ENCODE peak calls at places on chromosomes 4 and X, in seven cellular contexts. One of them, this sample, is unnamed. For H3K4me1, the result is how much of the 10 kb centered on the place peaks cover.

GRCh38 chrX:143002206-143002605 is 23.5 kb upstream of the SPANXN4 start:
- DNase-seq in tibial artery: no peak
- DNase-seq in gastrocnemius medialis: no peak
- DNase-seq in upper lobe of right lung: no peak
- DNase-seq in lung: no peak
- DNase-seq in left ventricle myocardium inferior: no peak
- DNase-seq in H9: no peak
- DNase-seq in this sample: no peak

GRCh38 chr4:117786566-117786965 is 247.7 kb upstream of the NDST3 start:
- DNase-seq in gastrocnemius medialis: no peak
- DNase-seq in H9: no peak
- DNase-seq in tibial artery: no peak
- DNase-seq in left ventricle myocardium inferior: no peak
- DNase-seq in upper lobe of right lung: no peak
- DNase-seq in lung: no peak
- DNase-seq in this sample: no peak

GRCh38 chr4:171880136-171880535 is 66.9 kb downstream of the GALNTL6 start:
- DNase-seq in left ventricle myocardium inferior: no peak
- DNase-seq in tibial artery: no peak
- DNase-seq in lung: no peak
- DNase-seq in H9: no peak
- DNase-seq in gastrocnemius medialis: no peak
- DNase-seq in upper lobe of right lung: no peak
- DNase-seq in this sample: no peak

GRCh38 chrX:93673056-93673868 is at the start of gene NAP1L3:
- DNase-seq in gastrocnemius medialis: no peak
- DNase-seq in upper lobe of right lung: peak
- DNase-seq in left ventricle myocardium inferior: peak
- DNase-seq in tibial artery: peak
- DNase-seq in lung: peak
- DNase-seq in H9: peak
- DNase-seq in this sample: peak

GRCh38 chrX:53435997-53436396 is 1.8 kb upstream of the HSD17B10 start:
- DNase-seq in H9: peak
- DNase-seq in lung: peak
- DNase-seq in left ventricle myocardium inferior: peak
- DNase-seq in gastrocnemius medialis: no peak
- DNase-seq in upper lobe of right lung: peak
- DNase-seq in tibial artery: no peak
- DNase-seq in this sample: peak

GRCh38 chr4:14726441-14727405 is 275.6 kb upstream of the CPEB2 start:
- DNase-seq in lung: no peak
- DNase-seq in upper lobe of right lung: no peak
- DNase-seq in left ventricle myocardium inferior: no peak
- DNase-seq in H9: peak
- DNase-seq in tibial artery: no peak
- DNase-seq in gastrocnemius medialis: no peak
- DNase-seq in this sample: no peak

GRCh38 chr4:24054910-24055309 is 165.1 kb upstream of the PPARGC1A start:
- DNase-seq in tibial artery: no peak
- DNase-seq in left ventricle myocardium inferior: no peak
- DNase-seq in lung: no peak
- DNase-seq in upper lobe of right lung: no peak
- DNase-seq in H9: no peak
- DNase-seq in gastrocnemius medialis: no peak
- DNase-seq in this sample: no peak

GRCh38 chrX:23332888-23333821 is 1.5 kb upstream of the PTCHD1 start:
- DNase-seq in upper lobe of right lung: no peak
- DNase-seq in left ventricle myocardium inferior: no peak
- DNase-seq in H9: peak
- DNase-seq in lung: no peak
- DNase-seq in gastrocnemius medialis: no peak
- DNase-seq in tibial artery: no peak
- DNase-seq in this sample: no peak

GRCh38 chr4:181578911-181579310 is 664.3 kb upstream of the TENM3 start:
- DNase-seq in upper lobe of right lung: no peak
- DNase-seq in tibial artery: no peak
- DNase-seq in H9: no peak
- DNase-seq in lung: no peak
- DNase-seq in gastrocnemius medialis: no peak
- DNase-seq in left ventricle myocardium inferior: no peak
- DNase-seq in this sample: no peak

GRCh38 chr4:3115637-3116300 is 41.3 kb downstream of the HTT start:
- DNase-seq in tibial artery: no peak
- DNase-seq in H9: no peak
- DNase-seq in gastrocnemius medialis: no peak
- DNase-seq in upper lobe of right lung: no peak
- DNase-seq in lung: no peak
- DNase-seq in left ventricle myocardium inferior: no peak
- DNase-seq in this sample: no peak

GRCh38 chr4:101067383-101067782 is 279.9 kb downstream of the PPP3CA start:
- DNase-seq in left ventricle myocardium inferior: no peak
- DNase-seq in upper lobe of right lung: no peak
- DNase-seq in H9: no peak
- DNase-seq in lung: no peak
- DNase-seq in tibial artery: no peak
- DNase-seq in gastrocnemius medialis: no peak
- DNase-seq in this sample: no peak

GRCh38 chr4:101065346-101065745 is 282.0 kb downstream of the PPP3CA start:
- DNase-seq in gastrocnemius medialis: no peak
- DNase-seq in upper lobe of right lung: no peak
- DNase-seq in H9: no peak
- DNase-seq in left ventricle myocardium inferior: no peak
- DNase-seq in lung: no peak
- DNase-seq in tibial artery: no peak
- DNase-seq in this sample: no peak

GRCh38 chr4:101065935-101066485 is 281.3 kb downstream of the PPP3CA start:
- DNase-seq in gastrocnemius medialis: no peak
- DNase-seq in H9: no peak
- DNase-seq in lung: no peak
- DNase-seq in left ventricle myocardium inferior: no peak
- DNase-seq in tibial artery: no peak
- DNase-seq in upper lobe of right lung: no peak
- DNase-seq in this sample: no peak

GRCh38 chr4:101066586-101066985 is 280.7 kb downstream of the PPP3CA start:
- DNase-seq in H9: no peak
- DNase-seq in tibial artery: no peak
- DNase-seq in lung: no peak
- DNase-seq in gastrocnemius medialis: no peak
- DNase-seq in upper lobe of right lung: no peak
- DNase-seq in left ventricle myocardium inferior: no peak
- DNase-seq in this sample: no peak

DNA sequence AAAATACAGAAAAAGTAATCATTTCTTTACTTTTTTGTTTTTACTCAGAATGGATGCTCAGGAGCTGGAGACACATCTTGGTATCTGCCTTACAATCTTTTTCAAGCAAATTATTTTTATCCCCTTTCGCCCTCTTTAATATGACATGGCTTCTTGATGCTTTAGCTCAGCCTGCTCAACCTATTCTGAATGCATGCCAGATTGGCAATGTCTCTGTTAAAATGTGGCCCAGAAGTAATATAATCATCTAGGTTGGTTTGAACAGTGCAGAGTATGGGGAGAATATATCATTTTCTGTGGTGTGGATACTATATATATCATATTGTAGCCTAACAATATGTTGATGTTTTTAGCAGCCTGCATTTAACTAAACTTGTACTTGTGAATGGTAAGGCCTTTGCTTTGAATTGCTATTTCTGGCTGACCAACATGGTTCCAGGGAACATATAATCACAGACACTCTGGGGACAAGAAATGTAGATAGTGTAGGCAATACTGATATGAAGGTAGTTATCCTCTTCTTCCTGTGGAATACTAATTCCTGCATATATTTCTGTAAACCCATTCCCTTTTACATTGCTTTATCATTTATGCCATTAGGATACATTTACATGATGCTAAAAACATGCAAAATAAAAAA is 282.7 kb downstream of the PPP3CA start:
- DNase-seq in upper lobe of right lung: no peak
- DNase-seq in lung: no peak
- DNase-seq in tibial artery: no peak
- DNase-seq in left ventricle myocardium inferior: no peak
- DNase-seq in gastrocnemius medialis: no peak
- DNase-seq in H9: no peak
- DNase-seq in this sample: no peak
- H3K27ac ChIP-seq in upper lobe of right lung: no peak
- H3K27ac ChIP-seq in lung: no peak
- H3K27ac ChIP-seq in tibial artery: no peak
- H3K27ac ChIP-seq in left ventricle myocardium inferior: no peak
- H3K27ac ChIP-seq in gastrocnemius medialis: no peak
- H3K27ac ChIP-seq in H9: no peak
- H3K27ac ChIP-seq in this sample: no peak

GRCh38 chr4:143358419-143358818 is 21.7 kb downstream of the GAB1 start:
- DNase-seq in upper lobe of right lung: no peak
- DNase-seq in lung: no peak
- DNase-seq in gastrocnemius medialis: no peak
- DNase-seq in tibial artery: no peak
- DNase-seq in H9: no peak
- DNase-seq in left ventricle myocardium inferior: no peak
- DNase-seq in this sample: no peak

GRCh38 chr4:143354990-143355389 is 18.3 kb downstream of the GAB1 start:
- DNase-seq in left ventricle myocardium inferior: no peak
- DNase-seq in tibial artery: no peak
- DNase-seq in upper lobe of right lung: no peak
- DNase-seq in lung: no peak
- DNase-seq in gastrocnemius medialis: no peak
- DNase-seq in H9: no peak
- DNase-seq in this sample: no peak

GRCh38 chr4:143357161-143357845 is 20.6 kb downstream of the GAB1 start:
- DNase-seq in gastrocnemius medialis: no peak
- DNase-seq in H9: no peak
- DNase-seq in tibial artery: no peak
- DNase-seq in left ventricle myocardium inferior: no peak
- DNase-seq in lung: no peak
- DNase-seq in upper lobe of right lung: no peak
- DNase-seq in this sample: no peak

GRCh38 chr4:143355540-143356217 is 19.0 kb downstream of the GAB1 start:
- DNase-seq in upper lobe of right lung: no peak
- DNase-seq in lung: no peak
- DNase-seq in H9: no peak
- DNase-seq in gastrocnemius medialis: no peak
- DNase-seq in left ventricle myocardium inferior: no peak
- DNase-seq in tibial artery: no peak
- DNase-seq in this sample: no peak

DNA sequence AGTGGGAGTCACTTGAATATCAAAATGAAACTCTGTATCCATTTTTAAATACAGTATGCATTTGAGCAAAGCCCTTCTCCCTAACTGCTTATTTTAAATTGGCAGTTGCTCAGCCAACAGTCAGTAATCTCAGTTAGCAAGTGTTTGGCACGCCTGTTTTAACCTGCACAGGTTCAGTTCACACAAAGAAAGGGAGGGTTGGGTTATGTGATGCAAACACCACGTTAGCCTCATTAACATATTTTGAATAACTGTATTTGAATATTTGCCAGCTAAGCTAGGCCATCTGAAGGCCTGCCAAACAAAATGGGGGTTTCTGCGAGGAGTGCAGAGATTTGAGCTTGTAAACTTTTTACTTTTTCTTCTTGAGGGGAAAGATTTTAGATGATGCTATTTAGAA is 19.8 kb downstream of the GAB1 start:
- DNase-seq in gastrocnemius medialis: no peak
- DNase-seq in upper lobe of right lung: no peak
- DNase-seq in H9: no peak
- DNase-seq in tibial artery: no peak
- DNase-seq in lung: no peak
- DNase-seq in left ventricle myocardium inferior: no peak
- DNase-seq in this sample: no peak
- H3K4me1 ChIP-seq in gastrocnemius medialis: half or more
- H3K4me1 ChIP-seq in upper lobe of right lung: half or more
- H3K4me1 ChIP-seq in H9: under half
- H3K4me1 ChIP-seq in tibial artery: half or more
- H3K4me1 ChIP-seq in lung: half or more
- H3K4me1 ChIP-seq in left ventricle myocardium inferior: under half
- H3K4me1 ChIP-seq in this sample: under half

DNA sequence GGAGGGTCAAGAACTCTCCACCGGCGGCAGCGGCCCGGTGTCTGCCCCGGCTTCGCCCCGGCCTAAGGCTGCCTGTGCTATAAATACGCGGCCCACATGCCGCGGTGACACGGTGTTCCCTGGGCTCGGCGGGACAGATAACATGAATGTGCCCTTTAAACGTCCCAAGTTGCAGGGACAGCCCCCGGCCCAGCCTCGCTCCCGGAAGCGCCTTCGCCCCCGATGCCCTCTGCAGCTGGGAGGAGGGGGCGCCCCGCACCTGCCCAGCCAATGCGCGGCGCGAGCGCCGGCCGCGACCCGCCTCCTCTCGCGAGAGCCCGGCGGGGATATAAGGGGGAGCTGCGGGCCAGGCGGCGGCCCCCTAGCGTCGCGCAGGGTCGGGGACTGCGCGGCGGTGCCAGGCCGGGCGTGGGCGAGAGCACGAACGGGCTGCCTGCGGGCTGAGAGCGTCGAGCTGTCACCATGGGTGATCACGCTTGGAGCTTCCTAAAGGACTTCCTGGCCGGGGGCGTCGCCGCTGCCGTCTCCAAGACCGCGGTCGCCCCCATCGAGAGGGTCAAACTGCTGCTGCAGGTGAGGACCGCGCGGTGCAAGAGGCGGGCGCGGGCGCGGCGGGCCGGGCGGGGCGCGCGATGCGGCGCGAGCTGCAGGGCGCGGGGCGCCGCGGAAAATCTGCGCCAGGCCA is at the start of gene SLC25A4:
- DNase-seq in H9: peak
- DNase-seq in gastrocnemius medialis: peak
- DNase-seq in upper lobe of right lung: peak
- DNase-seq in left ventricle myocardium inferior: peak
- DNase-seq in tibial artery: peak
- DNase-seq in lung: peak
- DNase-seq in this sample: peak
- TF ChIP-seq CTCF in H9: peak
- TF ChIP-seq CTCF in gastrocnemius medialis: peak
- TF ChIP-seq CTCF in upper lobe of right lung: peak
- TF ChIP-seq CTCF in left ventricle myocardium inferior: peak
- TF ChIP-seq CTCF in tibial artery: peak
- TF ChIP-seq CTCF in lung: no peak
- TF ChIP-seq CTCF in this sample: peak

GRCh38 chrX:133781174-133781573 is 204.2 kb downstream of the GPC3 start:
- DNase-seq in upper lobe of right lung: no peak
- DNase-seq in gastrocnemius medialis: no peak
- DNase-seq in left ventricle myocardium inferior: no peak
- DNase-seq in tibial artery: no peak
- DNase-seq in lung: no peak
- DNase-seq in H9: no peak
- DNase-seq in this sample: no peak

GRCh38 chrX:133786382-133786781 is 199.0 kb downstream of the GPC3 start:
- DNase-seq in H9: no peak
- DNase-seq in gastrocnemius medialis: no peak
- DNase-seq in tibial artery: no peak
- DNase-seq in left ventricle myocardium inferior: no peak
- DNase-seq in upper lobe of right lung: no peak
- DNase-seq in lung: no peak
- DNase-seq in this sample: no peak

DNA sequence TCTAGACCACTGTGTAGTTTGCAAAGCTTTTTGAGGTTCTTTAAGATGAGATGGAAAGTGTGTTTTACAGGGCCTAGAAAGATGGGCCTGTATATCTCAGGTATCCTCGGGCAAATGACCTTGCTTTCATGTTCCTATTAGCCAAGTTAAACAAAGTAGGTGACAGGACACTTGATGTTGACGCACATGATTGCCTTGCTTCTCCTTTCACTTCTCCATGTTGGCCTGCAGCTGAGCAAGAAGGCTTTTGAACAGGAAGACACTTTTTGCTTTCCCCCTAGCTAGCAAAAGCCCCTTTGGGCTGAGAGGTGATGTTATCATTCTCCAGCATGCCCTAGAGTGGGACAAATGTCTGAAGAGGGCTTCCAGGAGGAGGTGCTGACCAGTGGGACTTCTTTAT is 202.1 kb downstream of the GPC3 start:
- DNase-seq in lung: no peak
- DNase-seq in tibial artery: no peak
- DNase-seq in upper lobe of right lung: no peak
- DNase-seq in left ventricle myocardium inferior: no peak
- DNase-seq in gastrocnemius medialis: no peak
- DNase-seq in H9: no peak
- DNase-seq in this sample: no peak
- H3K27ac ChIP-seq in lung: no peak
- H3K27ac ChIP-seq in tibial artery: no peak
- H3K27ac ChIP-seq in upper lobe of right lung: no peak
- H3K27ac ChIP-seq in left ventricle myocardium inferior: no peak
- H3K27ac ChIP-seq in gastrocnemius medialis: no peak
- H3K27ac ChIP-seq in H9: no peak
- H3K27ac ChIP-seq in this sample: no peak